ENCODE peak calls at places on chromosomes 11 and 22, in six cellular contexts. U is neuronal stem cell, D is NCI-H1105 treated with DMSO at 0.1 percent for 48 hours, Q is psoas muscle, F is activated T-cell treated with anti-CD3 and anti-CD28 coated beads for 1 hour, C is nephron progenitor cell. T is an unnamed sample.

GRCh38 chr11:117908959-117909610 is 20.1 kb downstream of the TMPRSS13 start:
- DNase-seq in D (no peak), F (no peak), Q (no peak), U (no peak), C (no peak), T (no peak)

GRCh38 chr22:42450862-42451261 is 18.7 kb upstream of the NFAM1 start:
- DNase-seq in C (no peak), Q (no peak), U (no peak), D (no peak), F (no peak), T (no peak)

GRCh38 chr22:45636668-45637067 is 35.0 kb upstream of the ATXN10 start:
- DNase-seq in Q (no peak), U (no peak), C (no peak), F (no peak), D (no peak), T (no peak)

GRCh38 chr11:2142762-2143202 is 3.6 kb upstream of the IGF2 start:
- DNase-seq in C (no peak), D (no peak), Q (no peak), F (no peak), U (no peak), T (peak; percentile 7)

GRCh38 chr22:20324139-20324516 is 4.3 kb upstream of the DGCR6L start:
- DNase-seq in C (no peak), Q (no peak), F (no peak), U (no peak), D (no peak), T (no peak)

GRCh38 chr11:74783241-74783871 is 34.7 kb downstream of the RNF169 start:
- DNase-seq in F (no peak), D (no peak), Q (no peak), U (no peak), C (no peak), T (no peak)

GRCh38 chr11:33835143-33835878 is 56.6 kb downstream of the LMO2 start:
- DNase-seq in C (no peak), D (peak; percentile 44), F (no peak), U (no peak), Q (no peak), T (no peak)

GRCh38 chr11:48165426-48165825 is 51.2 kb upstream of the OR4B1 start:
- DNase-seq in D (no peak), C (no peak), F (no peak), Q (no peak), U (no peak), T (no peak)

GRCh38 chr11:75673977-75674582 is 5.2 kb upstream of the MAP6 start:
- DNase-seq in C (no peak), D (no peak), Q (no peak), U (no peak), F (no peak), T (no peak)

GRCh38 chr22:36237462-36238347 is 1.6 kb downstream of the APOL2 start:
- DNase-seq in F (no peak), Q (no peak), D (peak; percentile 18), C (no peak), U (no peak), T (no peak)

GRCh38 chr22:29700949-29701927 is 18.6 kb upstream of the CABP7 start:
- DNase-seq in C (no peak), U (no peak), D (peak; percentile 60), F (no peak), Q (no peak), T (no peak)

T was measured in Right ventricle myocardium superior.